ENCODE peak calls at places on chromosomes 7 and 10, in six cellular contexts. F, N, I, P, S and C are unnamed samples.

GRCh38 chr10:99698504-99699080 is 33.3 kb downstream of the COX15 start:
- DNase-seq in F (no peak), N (no peak), I (no peak), P (no peak), S (no peak), C (no peak)

GRCh38 chr7:50497968-50498367 is 47.8 kb upstream of the FIGNL1 start:
- DNase-seq in F (no peak), N (no peak), I (peak), P (no peak), S (peak), C (no peak)

GRCh38 chr7:157694389-157694665 is 357.5 kb downstream of the DNAJB6 start:
- DNase-seq in F (no peak), N (no peak), I (no peak), P (no peak), S (no peak), C (no peak)

GRCh38 chr7:106855540-106856132 is 9.4 kb upstream of the PIK3CG start:
- DNase-seq in F (no peak), N (no peak), I (no peak), P (no peak), S (no peak), C (no peak)

GRCh38 chr10:2633630-2634029 is 433.7 kb upstream of the PFKP start:
- DNase-seq in F (no peak), N (no peak), I (no peak), P (no peak), S (no peak), C (no peak)

GRCh38 chr10:75982611-75983369 is 551.4 kb downstream of the LRMDA start:
- DNase-seq in F (no peak), N (no peak), I (peak), P (no peak), S (peak), C (no peak)

GRCh38 chr10:10938676-10939075 is 79.0 kb upstream of the CELF2 start:
- DNase-seq in F (no peak), N (no peak), I (no peak), P (no peak), S (no peak), C (no peak)

GRCh38 chr10:3426190-3426845 is 253.7 kb upstream of the PITRM1 start:
- DNase-seq in F (no peak), N (peak), I (peak), P (no peak), S (peak), C (no peak)

GRCh38 chr10:114513397-114513796 is 109.1 kb upstream of the AFAP1L2 start:
- DNase-seq in F (no peak), N (no peak), I (no peak), P (no peak), S (no peak), C (no peak)

GRCh38 chr10:124622158-124622557 is 122.0 kb downstream of the FAM53B start:
- DNase-seq in F (no peak), N (no peak), I (no peak), P (no peak), S (no peak), C (no peak)

GRCh38 chr7:27737178-27737577 is 2.8 kb upstream of the TAX1BP1 start:
- DNase-seq in F (no peak), N (no peak), I (no peak), P (no peak), S (no peak), C (no peak)

GRCh38 chr10:86111902-86112301 is 254.7 kb downstream of the GRID1 start:
- DNase-seq in F (no peak), N (no peak), I (no peak), P (peak), S (no peak), C (no peak)

GRCh38 chr10:1102392-1102791 is 46.2 kb downstream of the WDR37 start:
- DNase-seq in F (no peak), N (no peak), I (no peak), P (peak), S (no peak), C (no peak)

GRCh38 chr7:99784007-99784406 is at the start of gene CYP3A4:
- DNase-seq in F (no peak), N (no peak), I (no peak), P (no peak), S (no peak), C (no peak)

GRCh38 chr10:42942279-42942932 is 134.5 kb upstream of the RET start:
- DNase-seq in F (no peak), N (no peak), I (no peak), P (peak), S (no peak), C (no peak)

GRCh38 chr7:22576941-22577927 is 77.2 kb upstream of the STEAP1B start:
- DNase-seq in F (no peak), N (peak), I (peak), P (no peak), S (peak), C (no peak)